ENCODE peak calls at places on chromosomes 13 and 19, in five cellular contexts. T is activated naive CD8-positive, alpha-beta T cell treated with anti-CD3 and anti-CD28 coated beads, Interleukin-2, amount 50 U/mL, for 16 hours; Z is RWPE2; Y is NCI-H510A treated with DMSO at 0.1 percent for 48 hours; S is left cardiac atrium. M is an unnamed sample.

GRCh38 chr19:49489601-49490167 is 2.3 kb downstream of the RPL13A start:
- DNase-seq in T (no peak), Z (no peak), Y (no peak), S (no peak), M (no peak)

GRCh38 chr19:19032420-19033175 is 719 bp downstream of the SUGP2 start:
- DNase-seq in T (peak), Z (no peak), Y (peak), S (peak), M (peak)

GRCh38 chr19:45348367-45349125 is 8.0 kb downstream of the KLC3 start:
- DNase-seq in T (no peak), Z (no peak), Y (no peak), S (no peak), M (no peak)

GRCh38 chr13:60696602-60697001 is 299.6 kb downstream of the TDRD3 start:
- DNase-seq in T (no peak), Z (no peak), Y (no peak), S (no peak), M (no peak)

GRCh38 chr13:34964558-34964957 is 22.5 kb downstream of the NBEA start:
- DNase-seq in T (no peak), Z (no peak), Y (no peak), S (no peak), M (no peak)

GRCh38 chr13:42594577-42595571 is 20.9 kb downstream of the TNFSF11 start:
- DNase-seq in T (no peak), Z (no peak), Y (peak), S (peak), M (peak)

GRCh38 chr13:26623125-26623524 is 65.6 kb downstream of the WASF3 start:
- DNase-seq in T (no peak), Z (no peak), Y (no peak), S (no peak), M (no peak)

GRCh38 chr19:34288381-34288780 is 34.0 kb downstream of the GARRE1 start:
- DNase-seq in T (no peak), Z (no peak), Y (no peak), S (no peak), M (no peak)

GRCh38 chr13:102355251-102355650 is 46.6 kb downstream of the FGF14 start:
- DNase-seq in T (no peak), Z (no peak), Y (no peak), S (no peak), M (no peak)

GRCh38 chr19:48094843-48095203 is 15.8 kb downstream of the PLA2G4C start:
- DNase-seq in T (no peak), Z (no peak), Y (no peak), S (no peak), M (no peak)

GRCh38 chr13:99812611-99813010 is 159.0 kb downstream of the ZIC5 start:
- DNase-seq in T (no peak), Z (no peak), Y (no peak), S (no peak), M (no peak)

GRCh38 chr19:39299404-39299803 is 3.2 kb downstream of the IFNL1 start:
- DNase-seq in T (no peak), Z (no peak), Y (no peak), S (no peak), M (no peak)

GRCh38 chr19:45506991-45507863 is at the start of gene VASP:
- DNase-seq in T (peak), Z (peak), Y (peak), S (peak), M (peak)

M was measured in thyroid gland.